ENCODE peak calls at places on chromosomes 6 and 20, in ten cellular contexts. Z, P, D, V, I, W, N, M, C and G are unnamed samples.

GRCh38 chr6:84773431-84774173 is 9.2 kb upstream of the TBX18 start:
- DNase-seq in Z (no peak), P (no peak), D (no peak), V (no peak), I (peak), W (peak), N (peak), M (no peak), C (peak), G (no peak)

GRCh38 chr20:56833427-56833826 is 204.3 kb downstream of the TFAP2C start:
- DNase-seq in Z (no peak), P (no peak), D (no peak), V (no peak), I (no peak), W (no peak), N (no peak), M (no peak), C (no peak), G (no peak)

GRCh38 chr6:122484760-122485159 is 13.2 kb upstream of the SERINC1 start:
- DNase-seq in Z (no peak), P (no peak), D (no peak), V (no peak), I (no peak), W (no peak), N (no peak), M (no peak), C (no peak), G (no peak)

GRCh38 chr20:31559704-31560093 is 45.4 kb upstream of the ID1 start:
- DNase-seq in Z (no peak), P (no peak), D (no peak), V (no peak), I (no peak), W (no peak), N (no peak), M (no peak), C (no peak), G (peak)

GRCh38 chr20:46205349-46205748 is 87.2 kb downstream of the CD40 start:
- DNase-seq in Z (no peak), P (no peak), D (no peak), V (no peak), I (no peak), W (no peak), N (no peak), M (no peak), C (no peak), G (no peak)

GRCh38 chr6:157711060-157711459 is 112.0 kb upstream of the SNX9 start:
- DNase-seq in Z (no peak), P (no peak), D (no peak), V (no peak), I (no peak), W (no peak), N (no peak), M (no peak), C (no peak), G (no peak)

GRCh38 chr6:163173741-163174140 is 240.8 kb upstream of the QKI start:
- DNase-seq in Z (no peak), P (no peak), D (no peak), V (no peak), I (no peak), W (no peak), N (no peak), M (no peak), C (no peak), G (no peak)

GRCh38 chr20:35248641-35249475 is 22.4 kb downstream of the MMP24 start:
- DNase-seq in Z (no peak), P (no peak), D (no peak), V (no peak), I (no peak), W (no peak), N (no peak), M (no peak), C (no peak), G (no peak)

GRCh38 chr6:34633785-34634184 is 62.8 kb downstream of the ILRUN start:
- DNase-seq in Z (no peak), P (no peak), D (no peak), V (no peak), I (no peak), W (no peak), N (no peak), M (no peak), C (no peak), G (no peak)

GRCh38 chr6:113406051-113406695 is 451.0 kb upstream of the MARCKS start:
- DNase-seq in Z (no peak), P (no peak), D (no peak), V (no peak), I (no peak), W (no peak), N (no peak), M (no peak), C (no peak), G (no peak)

GRCh38 chr6:155523821-155524238 is 68.2 kb upstream of the NOX3 start:
- DNase-seq in Z (no peak), P (no peak), D (no peak), V (no peak), I (no peak), W (peak), N (no peak), M (no peak), C (no peak), G (no peak)

GRCh38 chr6:119273799-119274595 is 75.6 kb downstream of the MAN1A1 start:
- DNase-seq in Z (no peak), P (no peak), D (no peak), V (peak), I (no peak), W (no peak), N (no peak), M (peak), C (no peak), G (no peak)

GRCh38 chr20:48767269-48767960 is 60.4 kb downstream of the PREX1 start:
- DNase-seq in Z (no peak), P (peak), D (no peak), V (no peak), I (no peak), W (no peak), N (no peak), M (no peak), C (no peak), G (no peak)

GRCh38 chr20:57907131-57908083 is 197.6 kb upstream of the PMEPA1 start:
- DNase-seq in Z (peak), P (no peak), D (no peak), V (no peak), I (peak), W (no peak), N (peak), M (no peak), C (no peak), G (no peak)

GRCh38 chr20:12698817-12699216 is 310.0 kb upstream of the SPTLC3 start:
- DNase-seq in Z (no peak), P (no peak), D (no peak), V (no peak), I (peak), W (no peak), N (no peak), M (no peak), C (no peak), G (no peak)

GRCh38 chr6:166861961-166862286 is 94.4 kb downstream of the RNASET2 start:
- DNase-seq in Z (no peak), P (no peak), D (no peak), V (no peak), I (no peak), W (no peak), N (no peak), M (no peak), C (no peak), G (no peak)

GRCh38 chr20:59322101-59322500 is 21.7 kb downstream of the EDN3 start:
- DNase-seq in Z (no peak), P (no peak), D (no peak), V (no peak), I (no peak), W (no peak), N (no peak), M (no peak), C (no peak), G (no peak)

GRCh38 chr6:55941713-55942112 is 66.3 kb upstream of the BMP5 start:
- DNase-seq in Z (no peak), P (no peak), D (no peak), V (no peak), I (no peak), W (no peak), N (no peak), M (no peak), C (no peak), G (no peak)

GRCh38 chr6:5067305-5067704 is 17.8 kb upstream of the PPP1R3G start:
- DNase-seq in Z (no peak), P (no peak), D (no peak), V (no peak), I (no peak), W (no peak), N (no peak), M (no peak), C (no peak), G (no peak)

DNA sequence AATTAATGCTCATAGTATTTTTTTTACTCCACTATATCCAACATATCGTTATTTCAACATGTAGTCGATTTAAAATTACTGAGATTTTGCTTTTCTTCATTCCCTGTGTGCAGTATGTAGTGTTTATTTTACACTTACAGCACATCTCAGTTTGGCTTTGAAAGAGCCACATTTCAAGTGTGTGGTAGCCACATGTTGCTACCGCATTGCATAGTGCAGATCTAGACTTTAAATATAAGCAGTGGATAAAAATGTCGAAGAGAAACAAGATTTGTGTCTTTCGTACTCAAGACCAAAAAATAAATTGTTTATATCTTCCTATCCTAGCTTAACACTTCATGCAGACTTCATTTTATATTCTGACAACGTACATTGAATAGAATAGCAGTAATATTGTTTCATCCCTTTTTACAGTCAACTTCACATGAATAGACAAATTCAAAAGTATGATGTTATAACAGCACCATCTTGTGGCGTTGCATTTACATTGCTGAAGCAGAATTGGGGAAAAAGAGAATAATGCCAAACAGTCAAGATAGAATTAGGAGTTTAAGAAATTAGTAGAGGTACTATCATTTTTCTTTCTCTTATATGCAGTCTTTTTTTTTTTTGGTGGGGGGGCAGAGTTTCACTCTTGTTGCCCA is 29.9 kb downstream of the FBXO5 start:
- DNase-seq in Z (no peak), P (no peak), D (peak), V (peak), I (no peak), W (no peak), N (no peak), M (peak), C (peak), G (peak)
- TF ChIP-seq CTCF in Z (peak), P (peak), D (peak), V (peak), I (no peak), W (peak), N (peak), M (peak), C (peak), G (peak)

GRCh38 chr6:161557333-161558107 is 283.7 kb upstream of the AGPAT4 start:
- DNase-seq in Z (no peak), P (no peak), D (no peak), V (no peak), I (peak), W (no peak), N (no peak), M (no peak), C (no peak), G (no peak)
- TF ChIP-seq CTCF in Z (no peak), P (no peak), D (peak), V (no peak), I (peak), W (peak), N (no peak), M (no peak), C (no peak), G (no peak)

DNA sequence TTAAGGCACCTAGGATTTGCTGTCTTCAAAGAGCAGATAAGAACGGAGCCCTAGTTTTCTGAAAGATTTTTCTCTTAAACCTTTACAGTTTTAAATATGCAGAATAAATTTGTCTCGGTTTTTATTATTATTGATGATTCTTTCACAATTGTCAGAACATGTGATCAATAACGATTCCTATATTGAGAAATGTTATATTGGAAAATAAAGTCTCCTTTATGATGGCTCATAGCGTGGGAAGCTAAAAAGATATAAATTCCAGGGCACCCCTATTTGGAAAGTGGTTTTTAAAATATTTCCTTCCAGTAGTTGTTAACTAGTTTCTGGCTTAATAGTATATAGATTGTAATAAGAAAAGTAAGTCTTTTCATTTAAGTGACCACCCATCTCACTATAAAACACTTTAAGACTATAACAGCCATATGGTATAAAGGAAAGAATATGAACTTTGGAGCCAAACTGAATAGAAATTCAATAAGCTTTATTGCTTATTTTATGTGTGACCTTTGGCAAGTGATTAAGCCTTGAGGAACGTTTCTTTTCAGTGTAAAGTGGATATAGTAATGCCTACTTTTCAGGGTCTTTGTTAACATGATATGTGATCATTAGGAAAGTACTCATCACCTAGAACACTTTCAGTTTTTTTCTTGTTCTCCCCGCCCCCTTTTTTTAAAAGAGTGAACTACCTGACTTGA is 369.6 kb downstream of the LAMA2 start:
- DNase-seq in Z (no peak), P (no peak), D (no peak), V (no peak), I (no peak), W (no peak), N (no peak), M (no peak), C (no peak), G (peak)
- TF ChIP-seq CTCF in Z (no peak), P (peak), D (no peak), V (no peak), I (no peak), W (no peak), N (no peak), M (no peak), C (no peak), G (peak)

GRCh38 chr6:22205266-22205665 is 91.6 kb downstream of the PRL start:
- DNase-seq in Z (no peak), P (no peak), D (no peak), V (no peak), I (no peak), W (no peak), N (no peak), M (no peak), C (no peak), G (no peak)
- TF ChIP-seq CTCF in Z (no peak), P (no peak), D (no peak), V (no peak), I (no peak), W (no peak), N (no peak), M (no peak), C (no peak), G (no peak)

GRCh38 chr6:100775667-100776066 is 105.5 kb downstream of the ASCC3 start:
- DNase-seq in Z (no peak), P (no peak), D (no peak), V (no peak), I (no peak), W (no peak), N (no peak), M (no peak), C (no peak), G (no peak)
- TF ChIP-seq CTCF in Z (no peak), P (no peak), D (no peak), V (no peak), I (no peak), W (no peak), N (no peak), M (peak), C (no peak), G (peak)